ENCODE peak calls at places on chromosomes 2 and 18, in six cellular contexts. T, M, Y, Q, U and H are unnamed samples.

GRCh38 chr2:38581193-38582147 is 21.3 kb downstream of the HNRNPLL start:
- DNase-seq in T (no peak), M (peak; percentile 61), Y (peak; percentile 90), Q (no peak), U (no peak), H (no peak)

GRCh38 chr2:152304845-152305244 is 30.1 kb upstream of the FMNL2 start:
- DNase-seq in T (no peak), M (peak; percentile 68), Y (no peak), Q (no peak), U (peak; percentile 55), H (no peak)

GRCh38 chr2:194870974-194871535 is 786.0 kb upstream of the SLC39A10 start:
- DNase-seq in T (no peak), M (no peak), Y (no peak), Q (no peak), U (no peak), H (no peak)

GRCh38 chr2:44358498-44358897 is 2.8 kb downstream of the PREPL start:
- DNase-seq in T (peak; percentile 13), M (peak; percentile 83), Y (peak; percentile 45), Q (no peak), U (no peak), H (no peak)

GRCh38 chr2:62398295-62398855 is 107.6 kb downstream of the TMEM17 start:
- DNase-seq in T (no peak), M (no peak), Y (no peak), Q (no peak), U (no peak), H (no peak)

GRCh38 chr18:3319399-3319798 is 57.5 kb downstream of the MYL12B start:
- DNase-seq in T (no peak), M (peak; percentile 49), Y (no peak), Q (no peak), U (no peak), H (no peak)

GRCh38 chr2:44450082-44450481 is 88.3 kb downstream of the CAMKMT start:
- DNase-seq in T (no peak), M (no peak), Y (no peak), Q (no peak), U (no peak), H (no peak)

GRCh38 chr2:170822292-170822884 is 5.7 kb downstream of the GAD1 start:
- DNase-seq in T (no peak), M (no peak), Y (no peak), Q (no peak), U (no peak), H (no peak)

GRCh38 chr18:3508576-3509559 is 58.9 kb downstream of the TGIF1 start:
- DNase-seq in T (no peak), M (no peak), Y (no peak), Q (no peak), U (no peak), H (no peak)

GRCh38 chr2:234502285-234502918 is 5.5 kb upstream of the ARL4C start:
- DNase-seq in T (no peak), M (peak; percentile 94), Y (no peak), Q (no peak), U (peak; percentile 30), H (no peak)

GRCh38 chr2:235591921-235592320 is 98.1 kb downstream of the AGAP1 start:
- DNase-seq in T (no peak), M (peak; percentile 79), Y (peak; percentile 79), Q (no peak), U (no peak), H (no peak)

GRCh38 chr18:9714832-9715343 is 6.8 kb downstream of the RAB31 start:
- DNase-seq in T (no peak), M (no peak), Y (no peak), Q (no peak), U (no peak), H (no peak)

GRCh38 chr2:236968101-236968886 is 117.4 kb upstream of the COPS8 start:
- DNase-seq in T (peak; percentile 40), M (no peak), Y (no peak), Q (no peak), U (no peak), H (peak; percentile 70)

GRCh38 chr2:133495226-133495625 is 73.0 kb downstream of the NCKAP5 start:
- DNase-seq in T (no peak), M (no peak), Y (no peak), Q (no peak), U (no peak), H (no peak)

GRCh38 chr2:233367606-233368005 is 13.3 kb downstream of the DGKD start:
- DNase-seq in T (no peak), M (no peak), Y (no peak), Q (no peak), U (no peak), H (no peak)

GRCh38 chr2:220786216-220786615 is 785.9 kb downstream of the EPHA4 start:
- DNase-seq in T (no peak), M (no peak), Y (no peak), Q (no peak), U (no peak), H (no peak)

GRCh38 chr2:205484717-205485116 is 197.6 kb upstream of the NRP2 start:
- DNase-seq in T (no peak), M (no peak), Y (no peak), Q (no peak), U (no peak), H (no peak)

GRCh38 chr2:25286025-25286400 is 55.7 kb downstream of the DNMT3A start:
- DNase-seq in T (peak; percentile 53), M (no peak), Y (peak; percentile 47), Q (no peak), U (no peak), H (peak; percentile 63)

GRCh38 chr2:96760986-96761832 is 507 bp downstream of the CNNM4 start:
- DNase-seq in T (no peak), M (peak; percentile 34), Y (peak; percentile 56), Q (no peak), U (no peak), H (no peak)

GRCh38 chr2:178908810-178909209 is 101.6 kb upstream of the TTN start:
- DNase-seq in T (no peak), M (no peak), Y (no peak), Q (no peak), U (no peak), H (no peak)

GRCh38 chr2:207660994-207661393 is 35.8 kb upstream of the METTL21A start:
- DNase-seq in T (no peak), M (no peak), Y (no peak), Q (no peak), U (no peak), H (no peak)

GRCh38 chr2:75055307-75055819 is 96.9 kb downstream of the POLE4 start:
- DNase-seq in T (no peak), M (no peak), Y (no peak), Q (no peak), U (no peak), H (no peak)

GRCh38 chr2:15979051-15979758 is 38.9 kb downstream of the MYCN start:
- DNase-seq in T (no peak), M (no peak), Y (no peak), Q (no peak), U (no peak), H (no peak)

GRCh38 chr2:237701033-237701858 is 73.9 kb downstream of the LRRFIP1 start:
- DNase-seq in T (no peak), M (no peak), Y (no peak), Q (no peak), U (no peak), H (peak; percentile 37)

GRCh38 chr2:160109243-160109642 is 46.8 kb upstream of the PLA2R1 start:
- DNase-seq in T (no peak), M (no peak), Y (no peak), Q (no peak), U (no peak), H (no peak)

GRCh38 chr18:63578357-63578958 is 8.7 kb upstream of the SERPINB13 start:
- DNase-seq in T (no peak), M (peak; percentile 8), Y (peak; percentile 4), Q (no peak), U (no peak), H (no peak)

GRCh38 chr2:90645-91312 is 44.5 kb upstream of the FAM110C start:
- DNase-seq in T (no peak), M (no peak), Y (no peak), Q (no peak), U (no peak), H (no peak)

GRCh38 chr2:173134703-173135102 is 59.1 kb downstream of the MAP3K20 start:
- DNase-seq in T (no peak), M (no peak), Y (no peak), Q (no peak), U (no peak), H (no peak)

GRCh38 chr2:12819098-12819465 is 102.3 kb downstream of the TRIB2 start:
- DNase-seq in T (no peak), M (peak; percentile 100), Y (no peak), Q (no peak), U (peak; percentile 99), H (no peak)

GRCh38 chr2:9003616-9004337 is at the start of gene MBOAT2:
- DNase-seq in T (peak; percentile 65), M (peak; percentile 92), Y (peak; percentile 76), Q (peak; percentile 94), U (no peak), H (peak; percentile 65)

GRCh38 chr2:96927420-96928171 is 57.7 kb upstream of the SEMA4C start:
- DNase-seq in T (no peak), M (peak; percentile 24), Y (peak; percentile 54), Q (peak; percentile 82), U (no peak), H (no peak)

GRCh38 chr18:8283901-8284585 is 325.2 kb upstream of the RAB12 start:
- DNase-seq in T (no peak), M (peak; percentile 73), Y (no peak), Q (no peak), U (peak; percentile 31), H (no peak)

GRCh38 chr2:113886479-113887383 is 3.2 kb upstream of the ACTR3 start:
- DNase-seq in T (no peak), M (peak; percentile 94), Y (no peak), Q (no peak), U (peak; percentile 72), H (no peak)

GRCh38 chr2:133231264-133231663 is 337.0 kb downstream of the NCKAP5 start:
- DNase-seq in T (no peak), M (no peak), Y (no peak), Q (no peak), U (no peak), H (no peak)

GRCh38 chr2:170711774-170712652 is 3.1 kb upstream of the SP5 start:
- DNase-seq in T (no peak), M (no peak), Y (no peak), Q (no peak), U (no peak), H (no peak)

GRCh38 chr18:50602466-50602865 is 42.6 kb downstream of the MAPK4 start:
- DNase-seq in T (no peak), M (peak; percentile 29), Y (no peak), Q (no peak), U (no peak), H (no peak)